ENCODE peak calls at places on chromosomes 5 and 9, in seven cellular contexts. K is activated T-cell treated with anti-CD3 and anti-CD28 coated beads, Interleukin-2, amount 50 U/mL, for 72 hours; D is NCI-H345; N is mucosa of gallbladder; V is COR-L47; F is neural crest cell; X is ovary. O is an unnamed sample.

GRCh38 chr5:150589791-150590601 is 50.5 kb upstream of the SYNPO start:
- DNase-seq in V (no peak), K (peak), D (no peak), F (no peak), N (peak), X (peak), O (peak)

GRCh38 chr9:98118640-98119601 is at the start of gene TRIM14:
- DNase-seq in V (peak), K (peak), D (peak), X (peak), N (peak), F (peak), O (peak)

GRCh38 chr9:84238652-84239051 is 101.9 kb downstream of the SLC28A3 start:
- DNase-seq in F (no peak), D (no peak), X (no peak), K (no peak), V (no peak), N (no peak), O (no peak)

GRCh38 chr9:7147136-7148090 is 389.6 kb downstream of the KDM4C start:
- DNase-seq in K (no peak), X (peak), N (no peak), D (no peak), F (no peak), V (no peak), O (peak)

GRCh38 chr5:145697251-145698016 is 137.7 kb downstream of the PRELID2 start:
- DNase-seq in N (no peak), K (peak), D (no peak), F (no peak), X (no peak), V (peak), O (no peak)

GRCh38 chr5:152514827-152515397 is 109.8 kb upstream of the NMUR2 start:
- DNase-seq in N (no peak), F (no peak), K (no peak), V (peak), X (no peak), D (peak), O (no peak)

GRCh38 chr5:97267767-97268166 is 84.7 kb upstream of the RIOK2 start:
- DNase-seq in X (no peak), D (no peak), K (no peak), N (no peak), F (no peak), V (no peak), O (no peak)

GRCh38 chr9:2570615-2571479 is 50.7 kb upstream of the VLDLR start:
- DNase-seq in N (peak), V (peak), F (no peak), D (peak), K (peak), X (peak), O (peak)

GRCh38 chr5:67998709-67999251 is 216.8 kb upstream of the PIK3R1 start:
- DNase-seq in V (peak), N (peak), K (no peak), F (no peak), X (no peak), D (no peak), O (no peak)

GRCh38 chr5:80920333-80920732 is 39.8 kb upstream of the RASGRF2 start:
- DNase-seq in V (no peak), F (no peak), N (no peak), D (no peak), X (no peak), K (no peak), O (no peak)

GRCh38 chr5:56415356-56415765 is 182.2 kb upstream of the ANKRD55 start:
- DNase-seq in K (no peak), X (no peak), N (peak), D (no peak), F (no peak), V (no peak), O (peak)

GRCh38 chr5:69527128-69527745 is 32.8 kb upstream of the GTF2H2C start:
- DNase-seq in N (no peak), D (no peak), X (no peak), F (no peak), V (no peak), K (no peak), O (no peak)

GRCh38 chr9:20558609-20559016 is 63.7 kb downstream of the MLLT3 start:
- DNase-seq in K (peak), N (no peak), D (no peak), F (no peak), X (no peak), V (no peak), O (no peak)

GRCh38 chr9:31168161-31168560 is 1216.3 kb upstream of the ACO1 start:
- DNase-seq in F (no peak), D (no peak), N (no peak), V (no peak), X (no peak), K (no peak), O (no peak)

GRCh38 chr9:98172604-98173003 is 19.8 kb downstream of the CORO2A start:
- DNase-seq in D (peak), V (peak), F (no peak), K (no peak), X (no peak), N (no peak), O (no peak)

GRCh38 chr5:59188415-59189225 is 605.7 kb downstream of the RAB3C start:
- DNase-seq in N (peak), D (peak), F (peak), X (peak), V (peak), K (peak), O (peak)

GRCh38 chr9:98311541-98311940 is 56.1 kb upstream of the TBC1D2 start:
- DNase-seq in K (no peak), N (no peak), X (no peak), F (no peak), V (no peak), D (no peak), O (no peak)

GRCh38 chr5:67234671-67235176 is 38.1 kb upstream of the CD180 start:
- DNase-seq in K (no peak), X (peak), V (peak), D (no peak), N (peak), F (no peak), O (peak)

GRCh38 chr5:10832987-10833386 is 72.0 kb upstream of the DAP start:
- DNase-seq in V (no peak), N (no peak), F (no peak), X (no peak), D (no peak), K (no peak), O (no peak)

GRCh38 chr5:96567188-96567587 is 95.0 kb upstream of the CAST start:
- DNase-seq in K (no peak), V (no peak), X (no peak), D (no peak), N (no peak), F (no peak), O (no peak)

GRCh38 chr5:170495796-170496195 is 8.0 kb upstream of the KCNIP1 start:
- DNase-seq in D (no peak), V (no peak), K (no peak), X (no peak), N (no peak), F (no peak), O (no peak)

GRCh38 chr5:12910611-12911010 is 1006.4 kb upstream of the CTNND2 start:
- DNase-seq in V (no peak), F (no peak), K (no peak), D (no peak), N (no peak), X (no peak), O (no peak)

GRCh38 chr5:102090770-102091169 is 205.3 kb downstream of the SLCO4C1 start:
- DNase-seq in V (peak), K (no peak), X (no peak), D (peak), N (peak), F (no peak), O (no peak)

GRCh38 chr5:95076395-95077165 is 208.3 kb downstream of the MCTP1 start:
- DNase-seq in F (no peak), K (no peak), D (no peak), V (no peak), N (no peak), X (no peak), O (no peak)

GRCh38 chr9:121893787-121894186 is 199.3 kb downstream of the TTLL11 start:
- DNase-seq in X (no peak), V (no peak), F (no peak), D (no peak), K (no peak), N (no peak), O (no peak)

GRCh38 chr9:127711226-127711701 is 4.2 kb downstream of the PTRH1 start:
- DNase-seq in K (peak), V (no peak), N (no peak), X (no peak), D (no peak), F (no peak), O (no peak)

GRCh38 chr5:6683241-6683640 is 30.0 kb upstream of the TENT4A start:
- DNase-seq in X (no peak), N (no peak), F (no peak), D (no peak), K (no peak), V (no peak), O (no peak)

GRCh38 chr9:128245293-128246151 is 30.3 kb downstream of the GOLGA2 start:
- DNase-seq in N (no peak), K (no peak), F (peak), X (peak), V (no peak), D (no peak), O (peak)

GRCh38 chr9:120735009-120735408 is 20.7 kb upstream of the MEGF9 start:
- DNase-seq in D (no peak), F (no peak), N (no peak), V (no peak), K (no peak), X (no peak), O (no peak)

GRCh38 chr9:134887686-134888602 is 7.3 kb downstream of the FCN2 start:
- DNase-seq in F (no peak), V (no peak), D (no peak), X (no peak), K (no peak), N (no peak), O (no peak)

GRCh38 chr9:12972608-12973589 is 198.1 kb downstream of the LURAP1L start:
- DNase-seq in F (no peak), K (no peak), D (no peak), V (no peak), X (no peak), N (peak), O (no peak)

GRCh38 chr5:73497537-73498056 is 645 bp upstream of the BTF3 start:
- DNase-seq in K (no peak), X (no peak), N (no peak), F (no peak), V (peak), D (no peak), O (no peak)

GRCh38 chr5:139454568-139455290 is 7.8 kb downstream of the ECSCR start:
- DNase-seq in X (no peak), N (no peak), D (no peak), V (no peak), K (no peak), F (no peak), O (no peak)

GRCh38 chr5:126450388-126450787 is 27.2 kb downstream of the GRAMD2B start:
- DNase-seq in V (no peak), F (no peak), D (no peak), X (no peak), N (no peak), K (peak), O (no peak)

GRCh38 chr9:92896037-92896436 is 18.2 kb upstream of the ZNF484 start:
- DNase-seq in V (peak), F (no peak), N (no peak), X (no peak), K (no peak), D (peak), O (no peak)

GRCh38 chr5:124924729-124925128 is 178.3 kb upstream of the ZNF608 start:
- DNase-seq in X (no peak), V (no peak), D (no peak), N (no peak), K (no peak), F (no peak), O (no peak)